ENCODE peak calls at places on chromosome 3, in four cellular contexts. U is HepG2, A is A549, Y is SK-N-SH. K is an unnamed sample.

GRCh38 chr3:40207796-40208195 is 101.7 kb upstream of the EIF1B start:
- DNase-seq in Y (no peak), A (no peak), U (no peak), K (no peak)

GRCh38 chr3:161781381-161781780 is 284.8 kb downstream of the OTOL1 start:
- DNase-seq in U (peak), Y (no peak), A (no peak), K (no peak)

GRCh38 chr3:168249048-168249538 is 153.4 kb upstream of the GOLIM4 start:
- DNase-seq in A (peak), U (no peak), Y (no peak), K (no peak)

GRCh38 chr3:195147649-195148121 is 123.3 kb downstream of the XXYLT1 start:
- DNase-seq in U (no peak), A (no peak), Y (no peak), K (peak)

GRCh38 chr3:15500107-15500724 is 21.3 kb downstream of the COLQ start:
- DNase-seq in Y (no peak), U (no peak), A (no peak), K (no peak)

GRCh38 chr3:53194218-53195065 is 33.4 kb downstream of the PRKCD start:
- DNase-seq in Y (peak), U (no peak), A (no peak), K (no peak)

GRCh38 chr3:23183731-23184130 is 19.4 kb upstream of the UBE2E2 start:
- DNase-seq in U (peak), Y (peak), A (peak), K (no peak)

GRCh38 chr3:146817705-146818104 is 212.6 kb upstream of the PLSCR5 start:
- DNase-seq in Y (no peak), A (peak), U (no peak), K (no peak)

GRCh38 chr3:45054196-45054857 is 28.2 kb downstream of the CLEC3B start:
- DNase-seq in U (no peak), Y (no peak), A (peak), K (no peak)

GRCh38 chr3:187104956-187105355 is 34.3 kb downstream of the RPL39L start:
- DNase-seq in U (no peak), Y (no peak), A (no peak), K (no peak)

GRCh38 chr3:99929409-99930139 is 111.9 kb downstream of the CMSS1 start:
- DNase-seq in Y (no peak), U (no peak), A (no peak), K (no peak)

GRCh38 chr3:196225763-196226364 is 9.5 kb downstream of the SLC51A start:
- DNase-seq in Y (no peak), A (no peak), U (no peak), K (no peak)

GRCh38 chr3:128427175-128427857 is 39.4 kb downstream of the DNAJB8 start:
- DNase-seq in A (no peak), U (no peak), Y (peak), K (no peak)
- TF ChIP-seq PBX3 in A (no peak), U (no peak), Y (no peak), K (no peak)

DNA sequence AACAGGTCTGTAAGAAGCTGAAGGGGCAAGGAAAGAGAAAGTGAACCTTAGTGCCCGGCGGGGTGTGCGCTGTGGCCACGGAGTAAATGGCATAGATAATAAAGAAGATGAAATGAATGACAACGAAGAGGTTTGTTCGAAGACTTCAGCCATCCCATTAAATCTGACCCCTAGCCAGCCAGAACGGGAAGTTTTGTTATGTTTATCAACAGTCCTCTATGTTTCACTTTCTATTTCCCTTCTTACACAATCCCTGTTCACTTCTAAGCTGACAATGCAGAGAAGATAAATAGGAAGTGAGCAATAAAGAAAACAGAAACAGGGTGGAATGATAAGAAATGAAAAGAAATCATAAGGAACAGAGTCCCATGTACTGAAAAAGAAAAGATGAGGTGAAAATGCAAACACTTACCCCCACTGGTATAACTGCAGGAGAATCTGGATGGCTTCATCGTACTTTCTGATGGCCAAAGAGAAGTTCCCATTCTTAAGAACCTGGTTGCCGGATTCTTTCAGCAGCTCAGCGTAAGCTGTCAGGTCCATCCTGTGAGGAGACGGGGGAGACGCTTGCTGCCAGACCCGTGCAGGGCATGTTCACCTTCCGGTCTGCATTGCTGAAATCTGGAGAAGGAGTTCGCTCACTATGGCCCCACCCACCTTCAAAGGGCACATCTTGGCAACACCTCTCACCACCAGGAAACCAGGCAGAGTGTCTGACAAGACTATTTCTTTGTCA is 36.8 kb downstream of the TRANK1 start:
- DNase-seq in A (peak), Y (no peak), U (peak), K (peak)
- TF ChIP-seq PBX3 in A (no peak), Y (no peak), U (no peak), K (no peak)

GRCh38 chr3:72244396-72244795 is 459.4 kb upstream of the PROK2 start:
- DNase-seq in U (no peak), Y (peak), A (no peak), K (no peak)
- TF ChIP-seq PBX3 in U (no peak), Y (no peak), A (no peak), K (no peak)

GRCh38 chr3:170740285-170740684 is 129.7 kb downstream of the RPL22L1 start:
- DNase-seq in A (no peak), Y (no peak), U (no peak), K (no peak)

GRCh38 chr3:170737763-170738162 is 132.2 kb downstream of the RPL22L1 start:
- DNase-seq in Y (no peak), A (no peak), U (no peak), K (no peak)

GRCh38 chr3:170738756-170739155 is 131.2 kb downstream of the RPL22L1 start:
- DNase-seq in Y (no peak), U (no peak), A (no peak), K (no peak)

GRCh38 chr3:170740726-170741591 is 129.0 kb downstream of the RPL22L1 start:
- DNase-seq in Y (no peak), A (peak), U (no peak), K (no peak)

DNA sequence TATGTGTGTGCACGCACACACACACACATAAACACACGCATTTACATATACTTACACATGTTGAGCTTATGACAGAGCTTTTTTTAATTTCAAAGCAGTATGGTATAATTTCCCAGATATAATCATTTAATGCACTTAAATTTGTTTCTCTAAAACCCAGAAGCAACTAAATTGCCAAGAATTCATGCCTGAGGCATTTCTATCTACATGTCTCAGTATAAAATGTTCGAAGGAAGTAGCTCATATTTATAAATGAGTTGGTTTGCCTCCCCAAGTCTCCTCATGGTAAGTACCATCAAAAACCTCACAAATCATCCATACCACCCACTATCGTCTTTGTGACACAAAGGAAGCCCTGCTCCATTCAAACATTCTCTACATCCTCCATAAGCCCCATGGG is 130.6 kb downstream of the RPL22L1 start:
- DNase-seq in Y (no peak), A (no peak), U (no peak), K (no peak)
- TF ChIP-seq PBX3 in Y (no peak), A (no peak), U (no peak), K (no peak)

DNA sequence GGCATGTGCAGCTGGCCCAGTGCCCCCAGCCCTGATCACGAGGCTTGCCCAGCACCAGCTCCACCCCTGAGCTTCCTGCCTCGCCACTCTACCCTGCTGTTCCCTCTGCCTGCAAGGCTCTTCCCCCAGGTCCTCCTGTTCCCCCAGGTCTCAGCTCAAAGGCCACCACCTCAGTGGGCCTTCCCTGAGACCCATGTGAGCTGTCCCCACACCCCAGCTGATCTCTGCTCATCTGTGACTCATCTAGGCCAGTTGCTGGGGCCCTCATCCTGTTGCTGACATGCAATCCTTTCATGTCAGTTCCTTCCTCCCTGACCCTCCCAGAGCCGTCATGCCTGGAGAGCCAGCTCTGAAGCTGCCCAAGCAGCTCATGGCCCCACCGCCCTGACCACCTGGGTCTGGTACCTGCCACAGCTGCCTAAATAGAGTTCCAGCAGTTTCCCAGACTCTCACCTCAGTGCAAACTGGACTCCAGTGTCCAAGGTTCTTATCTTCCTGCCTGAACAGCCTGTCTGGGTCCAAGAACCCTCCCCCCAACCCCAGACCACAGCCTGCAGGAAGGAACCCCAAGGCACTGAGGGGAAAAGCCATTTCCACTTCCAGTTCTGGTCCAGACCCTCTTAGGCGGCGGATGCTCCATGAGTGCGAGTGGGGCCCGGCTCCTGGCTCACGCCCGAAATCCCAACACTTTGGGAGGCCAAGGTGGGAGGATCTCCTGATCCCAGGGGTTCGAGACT is 116.6 kb upstream of the IQSEC1 start:
- DNase-seq in U (peak), A (no peak), Y (no peak), K (no peak)
- TF ChIP-seq PBX3 in U (no peak), A (no peak), Y (no peak), K (no peak)

GRCh38 chr3:69761896-69762789 is 22.9 kb downstream of the MITF start:
- DNase-seq in A (peak), Y (no peak), U (no peak), K (no peak)
- TF ChIP-seq PBX3 in A (peak), Y (peak), U (no peak), K (no peak)

GRCh38 chr3:54965746-54966145 is 37.9 kb upstream of the LRTM1 start:
- DNase-seq in Y (no peak), U (no peak), A (no peak), K (no peak)
- TF ChIP-seq PBX3 in Y (peak), U (no peak), A (no peak), K (no peak)